ENCODE peak calls at places on chromosomes 16 and 17, in ten cellular contexts. K is RWPE1, Y is cardiac muscle cell, D is glutamatergic neuron, Z is tibial nerve, P is mammary epithelial cell, T is lung, G is breast epithelium, R is AG09319, U is cardiac fibroblast. M is an unnamed sample.

GRCh38 chr16:79721186-79721745 is 120.7 kb upstream of the MAF start:
- DNase-seq in K (no peak), Y (no peak), D (no peak), Z (no peak), P (no peak), T (no peak), G (no peak), R (no peak), U (no peak), M (no peak)

GRCh38 chr17:41416478-41416877 is 7.9 kb downstream of the KRT37 start:
- DNase-seq in K (no peak), Y (no peak), D (no peak), Z (no peak), P (no peak), T (no peak), G (no peak), R (no peak), U (no peak), M (no peak)

GRCh38 chr16:89256651-89257254 is 39.2 kb downstream of the ZNF778 start:
- DNase-seq in K (peak; percentile 73), Y (peak; percentile 32), D (no peak), Z (no peak), P (peak; percentile 41), T (peak; percentile 46), G (no peak), R (no peak), U (peak; percentile 47), M (no peak)

GRCh38 chr16:11621920-11622651 is 35.4 kb upstream of the LITAF start:
- DNase-seq in K (no peak), Y (no peak), D (peak; percentile 60), Z (no peak), P (no peak), T (no peak), G (no peak), R (no peak), U (no peak), M (no peak)

GRCh38 chr16:49754495-49755290 is 101.2 kb downstream of the ZNF423 start:
- DNase-seq in K (no peak), Y (peak; percentile 62), D (peak; percentile 29), Z (peak; percentile 27), P (no peak), T (no peak), G (no peak), R (peak; percentile 0), U (peak; percentile 63), M (no peak)

GRCh38 chr17:35630530-35631148 is 43.5 kb downstream of the AP2B1 start:
- DNase-seq in K (peak; percentile 54), Y (peak; percentile 45), D (no peak), Z (no peak), P (peak; percentile 70), T (no peak), G (no peak), R (peak; percentile 4), U (peak; percentile 65), M (no peak)

GRCh38 chr17:73320601-73321264 is 8.9 kb upstream of the CDC42EP4 start:
- DNase-seq in K (no peak), Y (no peak), D (no peak), Z (no peak), P (no peak), T (no peak), G (no peak), R (no peak), U (no peak), M (no peak)

GRCh38 chr17:77528516-77529327 is 388.0 kb downstream of the SEC14L1 start:
- DNase-seq in K (no peak), Y (no peak), D (peak; percentile 81), Z (no peak), P (no peak), T (no peak), G (no peak), R (no peak), U (no peak), M (peak; percentile 60)

GRCh38 chr16:3246876-3247275 is 9.6 kb downstream of the MEFV start:
- DNase-seq in K (no peak), Y (no peak), D (no peak), Z (no peak), P (no peak), T (no peak), G (no peak), R (no peak), U (no peak), M (no peak)

DNA sequence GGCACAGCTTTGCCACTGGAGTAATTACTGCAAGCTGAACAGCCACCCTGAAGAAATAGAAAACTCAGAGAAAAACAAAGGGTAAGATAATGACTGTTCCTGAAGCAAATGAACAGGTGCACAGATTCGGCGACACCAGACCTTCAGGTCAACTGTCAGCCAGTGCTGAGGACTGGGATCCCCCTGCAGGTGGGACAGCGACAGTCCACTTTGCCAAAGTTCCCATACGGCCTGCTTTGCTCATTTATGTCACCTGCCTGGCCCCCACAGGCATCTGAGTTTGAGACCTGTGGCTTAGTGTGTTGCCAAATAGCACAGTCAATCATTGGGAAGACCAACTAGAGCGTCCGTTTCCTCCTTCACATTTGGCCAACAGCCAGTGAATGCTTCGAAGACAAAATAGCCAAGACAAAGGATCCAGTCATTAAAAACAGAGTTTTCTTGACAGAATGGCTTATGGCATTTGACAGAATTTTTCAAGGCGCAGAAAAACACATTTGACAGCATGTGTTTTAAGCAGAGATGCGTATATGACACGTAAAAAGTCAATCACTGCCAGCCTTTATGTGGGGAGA is 113.8 kb downstream of the ABCC12 start:
- DNase-seq in K (peak; percentile 22), Y (no peak), D (no peak), Z (no peak), P (peak; percentile 11), T (no peak), G (no peak), R (no peak), U (no peak), M (no peak)
- TF ChIP-seq CTCF in K (no peak), Y (no peak), D (no peak), Z (no peak), P (peak; percentile 50), T (no peak), G (no peak), R (no peak), U (peak; percentile 5), M (peak; percentile 21)

DNA sequence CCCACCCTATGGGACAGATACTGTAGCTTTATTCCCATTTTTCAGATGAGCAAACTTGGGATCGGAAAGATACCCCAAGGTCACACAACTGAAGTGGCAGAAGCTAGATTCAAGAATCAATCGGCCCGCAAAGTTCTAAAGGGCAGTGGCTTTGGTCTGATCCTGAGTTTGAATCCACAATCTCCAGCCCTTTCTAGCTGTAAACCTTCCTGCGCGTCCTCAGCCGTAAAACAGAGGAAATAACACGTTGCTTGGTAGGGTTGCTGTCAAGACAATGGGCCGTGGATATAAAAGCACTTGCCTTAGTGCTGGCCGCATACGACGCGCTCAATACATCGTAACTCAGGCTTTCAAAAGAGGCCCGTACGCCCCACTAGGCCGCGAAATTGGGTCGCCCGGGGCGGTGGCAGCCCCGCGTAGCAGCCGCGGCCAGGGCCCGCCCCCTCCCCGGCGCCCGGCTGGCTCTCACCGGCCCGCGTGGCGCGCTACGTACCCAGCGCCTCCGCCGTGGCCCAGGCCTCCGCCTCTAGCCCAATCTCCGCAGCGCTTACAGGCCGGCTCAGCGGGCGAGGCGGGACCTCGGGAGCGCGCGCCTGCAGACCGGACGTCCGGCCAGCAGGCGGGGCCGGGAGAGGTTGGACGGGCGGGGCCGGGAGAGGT is at the start of gene DCAKD:
- DNase-seq in K (peak; percentile 82), Y (peak; percentile 98), D (peak; percentile 93), Z (peak; percentile 82), P (peak; percentile 97), T (peak; percentile 91), G (peak; percentile 90), R (peak; percentile 90), U (peak; percentile 93), M (no peak)
- TF ChIP-seq CTCF in K (no peak), Y (no peak), D (no peak), Z (peak; percentile 14), P (no peak), T (no peak), G (no peak), R (no peak), U (no peak), M (no peak)

GRCh38 chr17:49585422-49586027 is 9.9 kb downstream of the NXPH3 start:
- DNase-seq in K (no peak), Y (no peak), D (peak; percentile 68), Z (no peak), P (no peak), T (no peak), G (no peak), R (no peak), U (peak; percentile 19), M (no peak)
- TF ChIP-seq CTCF in K (no peak), Y (peak; percentile 20), D (peak; percentile 59), Z (no peak), P (peak; percentile 7), T (no peak), G (no peak), R (no peak), U (peak; percentile 34), M (no peak)

GRCh38 chr17:38508570-38508950 is 80.3 kb downstream of the ARHGAP23 start:
- DNase-seq in K (no peak), Y (no peak), D (no peak), Z (no peak), P (no peak), T (no peak), G (no peak), R (no peak), U (peak; percentile 5), M (no peak)

GRCh38 chr17:38509772-38510423 is 81.6 kb downstream of the ARHGAP23 start:
- DNase-seq in K (no peak), Y (peak; percentile 38), D (peak; percentile 52), Z (no peak), P (no peak), T (no peak), G (no peak), R (no peak), U (no peak), M (no peak)

GRCh38 chr17:38509008-38509771 is 80.9 kb downstream of the ARHGAP23 start:
- DNase-seq in K (peak; percentile 90), Y (peak; percentile 93), D (peak; percentile 91), Z (peak; percentile 77), P (peak; percentile 49), T (peak; percentile 56), G (peak; percentile 76), R (peak; percentile 79), U (peak; percentile 96), M (peak; percentile 97)

GRCh38 chr17:38507921-38508569 is 79.8 kb downstream of the ARHGAP23 start:
- DNase-seq in K (no peak), Y (no peak), D (no peak), Z (no peak), P (no peak), T (no peak), G (no peak), R (no peak), U (no peak), M (no peak)

GRCh38 chr17:38507436-38507835 is 79.2 kb downstream of the ARHGAP23 start:
- DNase-seq in K (no peak), Y (no peak), D (no peak), Z (no peak), P (no peak), T (no peak), G (no peak), R (no peak), U (peak; percentile 10), M (no peak)
- TF ChIP-seq CTCF in K (no peak), Y (no peak), D (no peak), Z (no peak), P (no peak), T (no peak), G (no peak), R (no peak), U (no peak), M (no peak)

M was measured in D721Med.